ENCODE peak calls at places on chromosomes 1 and 21, in five cellular contexts. L is ovary, V is heart left ventricle, M is A549, Q is prostate gland. F is an unnamed sample.

GRCh38 chr1:71049951-71050598 is 2.5 kb upstream of the PTGER3 start:
- DNase-seq in M (peak; percentile 63), Q (peak; percentile 32), L (no peak), V (no peak), F (peak; percentile 32)

GRCh38 chr1:89847191-89847729 is 26.4 kb downstream of the LRRC8D start:
- DNase-seq in V (no peak), L (no peak), Q (no peak), M (no peak), F (no peak)

GRCh38 chr1:188782220-188782841 is 1695.3 kb downstream of the BRINP3 start:
- DNase-seq in V (no peak), M (peak; percentile 72), Q (no peak), L (no peak), F (peak; percentile 15)

GRCh38 chr1:95635820-95636219 is 401.8 kb downstream of the RWDD3 start:
- DNase-seq in V (no peak), M (no peak), L (no peak), Q (no peak), F (no peak)

GRCh38 chr1:30005972-30006619 is 717.3 kb downstream of the MATN1 start:
- DNase-seq in V (no peak), Q (no peak), L (no peak), M (no peak), F (no peak)

GRCh38 chr1:112575154-112575804 is 43.7 kb downstream of the ST7L start:
- DNase-seq in L (no peak), V (no peak), Q (no peak), M (peak; percentile 71), F (peak; percentile 40)

GRCh38 chr1:160855181-160855981 is 7.3 kb downstream of the CD244 start:
- DNase-seq in M (no peak), L (no peak), V (no peak), Q (no peak), F (no peak)

GRCh38 chr21:34630536-34631143 is 15.7 kb upstream of the RCAN1 start:
- DNase-seq in L (no peak), Q (peak; percentile 22), V (peak; percentile 28), M (peak; percentile 40), F (peak; percentile 47)

GRCh38 chr1:113538225-113538624 is 147.9 kb downstream of the MAGI3 start:
- DNase-seq in Q (no peak), L (no peak), V (no peak), M (no peak), F (no peak)

GRCh38 chr1:39720094-39720999 is 18.3 kb upstream of the PPIE start:
- DNase-seq in Q (no peak), V (no peak), L (no peak), M (peak; percentile 56), F (no peak)

GRCh38 chr1:5915587-5916571 is 76.3 kb downstream of the NPHP4 start:
- DNase-seq in L (peak; percentile 56), V (no peak), M (peak; percentile 16), Q (no peak), F (peak; percentile 33)

GRCh38 chr1:175176246-175176645 is 16.3 kb downstream of the KIAA0040 start:
- DNase-seq in L (no peak), M (no peak), Q (no peak), V (no peak), F (no peak)

GRCh38 chr21:35635261-35635660 is 425.1 kb downstream of the SETD4 start:
- DNase-seq in L (no peak), M (peak; percentile 2), V (no peak), Q (no peak), F (peak; percentile 48)

GRCh38 chr21:44464351-44464750 is 9.0 kb downstream of the LRRC3 start:
- DNase-seq in Q (no peak), V (no peak), L (no peak), M (no peak), F (no peak)

GRCh38 chr1:93350322-93350721 is 4.6 kb downstream of the DR1 start:
- DNase-seq in V (no peak), L (no peak), M (no peak), Q (no peak), F (no peak)

GRCh38 chr1:49728377-49728776 is 295.4 kb downstream of the AGBL4 start:
- DNase-seq in V (no peak), L (no peak), M (no peak), Q (no peak), F (no peak)

GRCh38 chr1:27682351-27682944 is 10.5 kb upstream of the IFI6 start:
- DNase-seq in Q (no peak), L (no peak), M (no peak), V (no peak), F (no peak)

GRCh38 chr21:46633561-46633960 is 1.9 kb upstream of the PRMT2 start:
- DNase-seq in Q (no peak), L (no peak), V (no peak), M (no peak), F (no peak)

GRCh38 chr1:226425431-226426031 is 17.6 kb upstream of the PARP1 start:
- DNase-seq in V (no peak), M (no peak), Q (no peak), L (no peak), F (no peak)

GRCh38 chr1:228768345-228768717 is 33.1 kb downstream of the RHOU start:
- DNase-seq in Q (no peak), L (no peak), M (no peak), V (no peak), F (no peak)

GRCh38 chr21:46393941-46394818 is 64.5 kb upstream of the DIP2A start:
- DNase-seq in V (no peak), Q (no peak), M (no peak), L (no peak), F (no peak)

GRCh38 chr1:178650950-178651461 is 74.0 kb upstream of the RALGPS2 start:
- DNase-seq in M (peak; percentile 36), V (no peak), Q (no peak), L (no peak), F (no peak)

GRCh38 chr21:42997053-42997452 is 22.7 kb downstream of the PKNOX1 start:
- DNase-seq in L (peak; percentile 64), Q (no peak), V (peak; percentile 32), M (no peak), F (peak; percentile 82)

GRCh38 chr1:184116287-184116686 is 64.8 kb downstream of the TSEN15 start:
- DNase-seq in V (no peak), L (no peak), M (no peak), Q (no peak), F (no peak)

GRCh38 chr21:43597052-43597451 is 62.2 kb downstream of the HSF2BP start:
- DNase-seq in V (no peak), M (peak; percentile 50), Q (no peak), L (no peak), F (peak; percentile 79)

GRCh38 chr1:13783551-13783950 is 83.6 kb downstream of the PRDM2 start:
- DNase-seq in Q (no peak), M (no peak), L (no peak), V (no peak), F (no peak)

GRCh38 chr1:248884632-248885295 is 21.3 kb upstream of the PGBD2 start:
- DNase-seq in L (no peak), Q (no peak), V (no peak), M (no peak), F (no peak)

GRCh38 chr1:9101510-9102146 is 27.3 kb downstream of the GPR157 start:
- DNase-seq in L (peak; percentile 54), M (peak; percentile 51), V (peak; percentile 35), Q (peak; percentile 68), F (peak; percentile 42)

GRCh38 chr21:42263591-42264131 is 44.7 kb downstream of the ABCG1 start:
- DNase-seq in V (peak; percentile 56), M (no peak), Q (peak; percentile 63), L (no peak), F (no peak)

GRCh38 chr1:1245178-1245839 is 1.2 kb downstream of the C1QTNF12 start:
- DNase-seq in M (no peak), Q (no peak), L (no peak), V (no peak), F (no peak)

GRCh38 chr1:116666090-116666489 is 1.4 kb downstream of the IGSF3 start:
- DNase-seq in Q (no peak), V (no peak), M (no peak), L (no peak), F (no peak)

DNA sequence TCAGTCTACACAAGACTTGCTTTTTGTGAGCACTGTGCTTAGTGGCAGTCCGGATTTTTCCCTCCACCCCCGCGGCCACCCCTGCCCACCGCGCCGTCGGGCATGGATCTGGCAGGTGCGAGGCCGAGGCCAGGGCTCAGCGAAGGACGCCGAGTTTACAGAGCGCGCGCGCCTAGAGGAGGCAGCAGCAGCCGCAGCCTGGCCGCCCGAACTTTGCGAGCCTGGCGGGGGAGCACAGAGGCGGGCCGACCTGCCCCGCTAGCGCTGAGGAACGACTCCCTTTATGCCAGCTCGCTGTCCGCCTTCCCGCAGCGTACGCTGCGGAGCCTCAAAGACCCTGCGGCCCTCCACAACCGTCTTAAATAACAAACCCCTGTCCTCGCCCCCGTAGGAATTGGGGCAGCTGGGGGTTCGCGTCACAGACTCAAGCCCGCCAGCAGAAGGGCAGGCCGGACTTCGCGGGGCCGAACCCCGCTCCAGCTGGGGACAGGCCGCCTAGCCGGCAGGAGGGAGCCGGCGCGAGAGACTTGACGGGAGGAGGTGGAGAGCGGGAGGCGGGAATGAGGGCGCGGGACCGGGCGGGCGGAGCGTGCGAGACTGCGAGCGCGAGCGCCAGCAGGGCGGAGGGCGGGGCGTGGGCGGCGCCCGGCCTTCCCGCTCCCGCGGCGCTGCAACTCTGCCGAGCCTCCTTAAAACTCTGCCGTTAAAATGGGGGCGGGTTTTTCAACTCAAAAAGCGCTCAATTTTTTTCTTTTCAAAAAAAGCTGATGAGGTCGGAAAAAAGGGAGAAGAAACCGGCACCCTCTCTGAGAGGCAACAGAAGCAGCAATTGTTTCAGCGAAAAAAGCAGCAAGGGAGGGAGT is 1.8 kb upstream of the CDKN2C start:
- DNase-seq in L (peak; percentile 89), Q (peak; percentile 86), M (peak; percentile 91), V (peak; percentile 95), F (peak; percentile 78)
- TF ChIP-seq POLR2A in L (peak; percentile 79), Q (peak; percentile 58), M (peak; percentile 42), V (peak; percentile 70), F (peak; percentile 87)

GRCh38 chr1:247079141-247079874 is 697 bp upstream of the ZNF670 start:
- DNase-seq in M (no peak), Q (no peak), L (no peak), V (no peak), F (no peak)

GRCh38 chr1:247077234-247077633 is 1.4 kb downstream of the ZNF670 start:
- DNase-seq in V (no peak), M (no peak), L (no peak), Q (no peak), F (no peak)

GRCh38 chr1:247077768-247078314 is 770 bp downstream of the ZNF670 start:
- DNase-seq in V (no peak), L (no peak), M (no peak), Q (no peak), F (no peak)

GRCh38 chr1:247078315-247079140 is at the start of gene ZNF670:
- DNase-seq in V (peak; percentile 95), Q (peak; percentile 96), L (peak; percentile 93), M (peak; percentile 95), F (peak; percentile 87)
- TF ChIP-seq POLR2A in V (peak; percentile 70), Q (peak; percentile 77), L (peak; percentile 24), M (peak; percentile 56), F (peak; percentile 71)

DNA sequence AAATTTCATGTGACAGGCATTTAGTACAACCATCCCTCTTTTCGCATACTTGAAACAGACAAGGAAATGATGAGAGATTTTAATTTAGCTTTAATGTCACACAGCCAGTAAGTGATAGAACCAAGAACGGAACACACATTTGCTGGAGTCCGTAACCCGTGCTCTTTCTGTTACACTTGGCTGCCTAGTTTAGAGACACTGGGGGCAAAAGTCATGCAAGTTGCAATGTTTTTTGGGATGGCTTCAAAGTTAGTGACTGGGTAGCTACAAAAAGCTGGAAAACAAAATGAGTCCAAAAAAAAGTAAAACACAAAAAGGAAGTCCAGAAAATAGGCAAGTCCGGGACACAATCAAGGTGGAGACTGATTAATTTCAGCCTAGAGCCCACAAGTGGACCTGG is 5.9 kb downstream of the NID1 start:
- DNase-seq in M (no peak), L (no peak), Q (no peak), V (no peak), F (no peak)
- TF ChIP-seq POLR2A in M (no peak), L (no peak), Q (no peak), V (no peak), F (no peak)

GRCh38 chr1:233613252-233614172 is at the start of gene KCNK1:
- DNase-seq in Q (peak; percentile 83), L (peak; percentile 80), M (peak; percentile 80), V (peak; percentile 25), F (no peak)
- TF ChIP-seq POLR2A in Q (peak; percentile 76), L (peak; percentile 57), M (peak; percentile 46), V (peak; percentile 45), F (no peak)

F was measured in H54.